ENCODE peak calls at places on chromosome 18, in five cellular contexts. W is esophagus squamous epithelium, T is GM12865, J is foreskin fibroblast, D is SK-N-SH. Q is an unnamed sample.

GRCh38 chr18:62294073-62294472 is 31.0 kb upstream of the TNFRSF11A start:
- DNase-seq in W (no peak), T (no peak), J (no peak), D (no peak), Q (no peak)

GRCh38 chr18:51153659-51154371 is 43.7 kb downstream of the MEX3C start:
- DNase-seq in W (no peak), T (peak; percentile 90), J (no peak), D (peak; percentile 35), Q (no peak)

GRCh38 chr18:69895081-69896047 is 52.3 kb downstream of the CD226 start:
- DNase-seq in W (no peak), T (no peak), J (no peak), D (no peak), Q (no peak)

GRCh38 chr18:63758616-63759015 is 16.6 kb upstream of the SERPINB7 start:
- DNase-seq in W (no peak), T (no peak), J (no peak), D (no peak), Q (no peak)

GRCh38 chr18:78778651-78779050 is 201.0 kb upstream of the SALL3 start:
- DNase-seq in W (no peak), T (no peak), J (no peak), D (no peak), Q (no peak)

GRCh38 chr18:45449761-45450227 is 165.5 kb upstream of the SLC14A2 start:
- DNase-seq in W (no peak), T (no peak), J (peak; percentile 12), D (peak; percentile 39), Q (no peak)

GRCh38 chr18:3966985-3967856 is 487.9 kb downstream of the DLGAP1 start:
- DNase-seq in W (no peak), T (no peak), J (no peak), D (no peak), Q (no peak)

GRCh38 chr18:54551590-54551989 is 39.5 kb upstream of the DYNAP start:
- DNase-seq in W (no peak), T (no peak), J (no peak), D (no peak), Q (no peak)

GRCh38 chr18:51235011-51235789 is 37.7 kb upstream of the MEX3C start:
- DNase-seq in W (no peak), T (peak; percentile 35), J (no peak), D (no peak), Q (no peak)

GRCh38 chr18:995641-996040 is 91.0 kb downstream of the ADCYAP1 start:
- DNase-seq in W (no peak), T (no peak), J (no peak), D (no peak), Q (no peak)

GRCh38 chr18:28960146-28960545 is 783.2 kb upstream of the CDH2 start:
- DNase-seq in W (no peak), T (no peak), J (no peak), D (no peak), Q (no peak)

GRCh38 chr18:12106516-12106915 is 12.9 kb downstream of the ANKRD62 start:
- DNase-seq in W (no peak), T (no peak), J (no peak), D (no peak), Q (no peak)

GRCh38 chr18:51070545-51070944 is 40.5 kb downstream of the SMAD4 start:
- DNase-seq in W (no peak), T (no peak), J (peak; percentile 68), D (no peak), Q (no peak)

GRCh38 chr18:69795785-69796184 is 151.9 kb downstream of the CD226 start:
- DNase-seq in W (no peak), T (no peak), J (no peak), D (peak; percentile 1), Q (peak; percentile 31)

GRCh38 chr18:1014496-1014895 is 109.8 kb downstream of the ADCYAP1 start:
- DNase-seq in W (no peak), T (no peak), J (no peak), D (no peak), Q (peak; percentile 36)

GRCh38 chr18:37476182-37476581 is 89.4 kb downstream of the CELF4 start:
- DNase-seq in W (no peak), T (peak; percentile 48), J (peak; percentile 16), D (peak; percentile 62), Q (peak; percentile 61)

GRCh38 chr18:61129001-61129400 is 204.2 kb upstream of the CDH20 start:
- DNase-seq in W (no peak), T (no peak), J (no peak), D (no peak), Q (no peak)

GRCh38 chr18:45255142-45255890 is 360.0 kb upstream of the SLC14A2 start:
- DNase-seq in W (no peak), T (no peak), J (peak; percentile 83), D (no peak), Q (no peak)

GRCh38 chr18:57023483-57023882 is 123.4 kb upstream of the BOD1L2 start:
- DNase-seq in W (no peak), T (peak; percentile 8), J (no peak), D (no peak), Q (no peak)
- H3K4me3 ChIP-seq in W (no peak overlapping the region), T (no peak overlapping the region), J (no peak overlapping the region), D (no peak overlapping the region), Q (no peak overlapping the region)

GRCh38 chr18:22466608-22467390 is 49.1 kb upstream of the CTAGE1 start:
- DNase-seq in W (no peak), T (no peak), J (peak; percentile 60), D (no peak), Q (no peak)
- H3K4me3 ChIP-seq in W (no peak overlapping the region), T (no peak overlapping the region), J (no peak overlapping the region), D (no peak overlapping the region), Q (no peak overlapping the region)

GRCh38 chr18:49368876-49369440 is 91.5 kb downstream of the DYM start:
- DNase-seq in W (no peak), T (no peak), J (no peak), D (no peak), Q (no peak)
- H3K4me3 ChIP-seq in W (peak overlapping the region; percentile 18), T (no peak overlapping the region), J (no peak overlapping the region), D (no peak overlapping the region), Q (no peak overlapping the region)

GRCh38 chr18:80232030-80232429 is 15.3 kb downstream of the PARD6G start:
- DNase-seq in W (no peak), T (no peak), J (no peak), D (no peak), Q (no peak)
- H3K4me3 ChIP-seq in W (no peak overlapping the region), T (no peak overlapping the region), J (no peak overlapping the region), D (no peak overlapping the region), Q (no peak overlapping the region)

GRCh38 chr18:75124967-75125358 is 84.0 kb downstream of the PTGR3 start:
- DNase-seq in W (no peak), T (no peak), J (no peak), D (peak; percentile 84), Q (no peak)
- H3K4me3 ChIP-seq in W (no peak overlapping the region), T (no peak overlapping the region), J (no peak overlapping the region), D (peak overlapping the region; percentile 43), Q (no peak overlapping the region)

GRCh38 chr18:8706981-8707940 is 1.9 kb downstream of the MTCL1 start:
- DNase-seq in W (no peak), T (no peak), J (no peak), D (peak; percentile 67), Q (peak; percentile 74)

GRCh38 chr18:8706545-8706980 is 1.2 kb downstream of the MTCL1 start:
- DNase-seq in W (no peak), T (no peak), J (no peak), D (no peak), Q (peak; percentile 21)

GRCh38 chr18:8708670-8709069 is 3.3 kb downstream of the MTCL1 start:
- DNase-seq in W (no peak), T (no peak), J (no peak), D (no peak), Q (no peak)

GRCh38 chr18:8709248-8710059 is 4.1 kb downstream of the MTCL1 start:
- DNase-seq in W (no peak), T (no peak), J (no peak), D (no peak), Q (no peak)

GRCh38 chr18:8707946-8708345 is 2.6 kb downstream of the MTCL1 start:
- DNase-seq in W (no peak), T (no peak), J (no peak), D (no peak), Q (no peak)
- H3K4me3 ChIP-seq in W (no peak overlapping the region), T (no peak overlapping the region), J (peak overlapping the region; percentile 97), D (peak overlapping the region; percentile 83), Q (peak overlapping the region; percentile 51)

DNA sequence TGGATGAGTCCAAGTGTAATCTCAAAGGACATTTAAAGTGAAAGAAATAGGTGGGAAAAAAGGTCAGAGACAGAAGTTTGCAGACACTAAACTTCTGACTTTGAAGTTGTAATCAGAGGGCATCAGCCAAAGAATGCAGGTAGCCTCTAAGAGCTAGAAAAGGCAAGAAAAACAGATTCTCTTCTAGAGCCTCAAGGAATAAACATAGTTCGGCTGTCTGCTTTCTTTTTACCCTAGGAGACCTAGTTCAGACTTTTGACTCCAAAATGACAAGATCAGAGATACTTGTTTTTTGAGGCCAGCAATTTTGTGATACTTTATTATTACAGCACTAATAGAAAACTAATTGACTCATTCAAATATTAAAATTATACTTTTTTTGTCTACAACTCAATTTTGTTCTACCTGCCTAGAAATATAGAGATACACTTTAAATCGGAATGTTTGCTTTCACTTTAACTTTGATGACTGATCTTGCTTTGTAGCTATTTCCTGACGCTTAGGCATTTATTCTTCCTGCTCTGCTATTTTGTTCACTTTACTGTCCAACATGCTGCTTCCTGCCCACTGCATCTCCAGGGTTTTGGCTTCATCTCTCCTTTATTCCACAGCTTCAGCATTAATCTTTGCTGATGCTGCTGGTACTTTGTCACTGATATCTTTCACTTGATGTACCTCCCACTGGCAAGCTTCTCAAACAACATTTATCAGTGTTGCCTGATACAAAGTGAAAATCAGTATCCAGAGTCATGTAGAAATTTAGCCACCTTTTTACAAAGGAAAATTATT is 272.5 kb downstream of the DSEL start:
- DNase-seq in W (no peak), T (no peak), J (no peak), D (no peak), Q (no peak)
- H3K4me3 ChIP-seq in W (peak overlapping the region; percentile 8), T (peak overlapping the region; percentile 47), J (peak overlapping the region; percentile 10), D (peak overlapping the region; percentile 31), Q (no peak overlapping the region)

DNA sequence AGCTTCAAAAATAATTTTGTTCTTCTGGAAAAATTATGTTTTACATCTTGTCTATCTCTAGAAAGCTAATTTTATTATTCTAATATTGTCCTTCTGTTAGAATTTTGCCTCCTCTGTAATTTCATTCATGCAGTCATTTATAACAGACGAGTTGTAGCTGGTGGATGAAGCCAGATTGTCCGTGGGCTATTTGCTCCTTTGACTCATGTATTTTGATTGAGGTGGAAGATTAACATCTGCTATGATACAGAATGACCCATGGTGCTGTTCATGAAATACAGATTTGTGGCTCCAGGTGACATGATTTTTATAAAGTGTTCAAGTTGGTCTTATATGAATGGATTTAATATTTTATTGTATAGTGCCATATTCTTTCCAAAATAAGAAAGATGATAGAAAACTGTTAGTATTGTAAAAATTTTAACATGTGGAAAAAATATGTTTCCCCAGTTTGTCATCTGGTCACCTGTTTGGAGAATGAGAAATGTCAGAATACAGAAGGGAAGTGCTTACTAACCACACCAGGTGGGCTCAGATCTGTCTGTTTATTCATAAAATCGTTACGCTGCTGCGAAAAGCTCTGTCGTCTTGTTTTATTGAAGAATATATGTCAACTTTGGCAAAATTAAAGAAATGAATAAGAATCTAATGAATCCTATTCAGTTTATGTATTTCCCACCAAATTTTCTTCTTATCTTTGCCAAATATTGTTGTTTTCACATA is 20.4 kb upstream of the L3MBTL4 start:
- DNase-seq in W (no peak), T (no peak), J (no peak), D (peak; percentile 80), Q (no peak)
- H3K4me3 ChIP-seq in W (peak overlapping the region; percentile 7), T (no peak overlapping the region), J (no peak overlapping the region), D (no peak overlapping the region), Q (no peak overlapping the region)